ENCODE peak calls at places on chromosomes 2 and 18, in eight cellular contexts. T, V, P, M, B, Y, J and S are unnamed samples.

GRCh38 chr2:102520009-102520408 is 47.0 kb downstream of the SLC9A4 start:
- DNase-seq in T (peak), V (peak), P (no peak), M (no peak), B (no peak), Y (no peak), J (no peak), S (no peak)

GRCh38 chr18:8795586-8795985 is 90.2 kb downstream of the MTCL1 start:
- DNase-seq in T (no peak), V (no peak), P (no peak), M (no peak), B (no peak), Y (no peak), J (no peak), S (no peak)

GRCh38 chr2:120729410-120730052 is 6.1 kb upstream of the GLI2 start:
- DNase-seq in T (peak), V (no peak), P (no peak), M (no peak), B (no peak), Y (no peak), J (no peak), S (no peak)

GRCh38 chr2:45288532-45288931 is 279.3 kb upstream of the SIX2 start:
- DNase-seq in T (no peak), V (no peak), P (no peak), M (no peak), B (no peak), Y (no peak), J (no peak), S (no peak)

GRCh38 chr18:55856191-55856590 is 268.2 kb upstream of the TCF4 start:
- DNase-seq in T (peak), V (no peak), P (no peak), M (no peak), B (no peak), Y (no peak), J (no peak), S (no peak)

GRCh38 chr18:79413426-79413825 is 17.7 kb downstream of the NFATC1 start:
- DNase-seq in T (no peak), V (no peak), P (no peak), M (peak), B (no peak), Y (peak), J (no peak), S (no peak)

GRCh38 chr2:163657257-163657656 is 78.6 kb downstream of the FIGN start:
- DNase-seq in T (no peak), V (no peak), P (no peak), M (no peak), B (no peak), Y (no peak), J (no peak), S (no peak)

GRCh38 chr18:74836296-74837139 is 238.8 kb downstream of the ZNF407 start:
- DNase-seq in T (peak), V (no peak), P (no peak), M (no peak), B (no peak), Y (no peak), J (peak), S (no peak)

GRCh38 chr2:42908538-42909200 is 116.3 kb upstream of the HAAO start:
- DNase-seq in T (peak), V (no peak), P (no peak), M (no peak), B (no peak), Y (no peak), J (no peak), S (no peak)

GRCh38 chr18:13623348-13623747 is 103.0 kb downstream of the FAM210A start:
- DNase-seq in T (no peak), V (peak), P (no peak), M (no peak), B (no peak), Y (no peak), J (no peak), S (no peak)

GRCh38 chr2:160390544-160391258 is 102.9 kb downstream of the RBMS1 start:
- DNase-seq in T (peak), V (no peak), P (no peak), M (no peak), B (no peak), Y (no peak), J (no peak), S (no peak)

GRCh38 chr2:96118698-96119388 is 2.5 kb upstream of the ADRA2B start:
- DNase-seq in T (no peak), V (no peak), P (no peak), M (no peak), B (no peak), Y (peak), J (no peak), S (no peak)

GRCh38 chr18:49021433-49022129 is 70.8 kb upstream of the SMAD7 start:
- DNase-seq in T (peak), V (peak), P (peak), M (peak), B (no peak), Y (peak), J (no peak), S (no peak)

DNA sequence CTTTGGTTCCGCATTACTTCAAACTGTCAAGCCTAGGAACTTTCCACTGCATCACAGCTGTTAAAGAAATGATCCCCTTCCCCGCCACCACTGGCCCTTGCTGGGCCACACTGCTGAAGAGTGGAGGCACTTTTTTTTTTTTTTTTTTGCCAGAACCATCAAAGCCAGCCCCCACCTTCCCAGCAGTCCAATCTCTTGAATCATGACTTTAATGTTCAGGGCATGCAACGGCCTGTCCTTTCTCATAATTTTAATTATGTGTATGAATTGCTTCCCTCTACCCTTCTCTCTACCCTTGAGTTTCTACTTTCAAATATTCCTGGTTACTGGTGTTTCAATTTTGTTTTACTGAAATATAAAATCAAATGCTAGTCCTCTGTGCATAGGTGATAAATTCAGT is 102.1 kb upstream of the LMAN1 start:
- DNase-seq in T (no peak), V (no peak), P (no peak), M (no peak), B (no peak), Y (no peak), J (no peak), S (no peak)
- TF ChIP-seq CTCF in T (no peak), V (no peak), P (no peak), M (no peak), B (no peak), Y (no peak), J (no peak), S (no peak)

GRCh38 chr2:156457523-156458228 is 21.5 kb downstream of the GPD2 start:
- DNase-seq in T (no peak), V (no peak), P (no peak), M (no peak), B (no peak), Y (no peak), J (peak), S (no peak)

GRCh38 chr2:156458229-156458584 is 22.0 kb downstream of the GPD2 start:
- DNase-seq in T (no peak), V (no peak), P (no peak), M (no peak), B (no peak), Y (no peak), J (no peak), S (no peak)

GRCh38 chr2:156459720-156460119 is 23.5 kb downstream of the GPD2 start:
- DNase-seq in T (no peak), V (peak), P (no peak), M (no peak), B (no peak), Y (no peak), J (no peak), S (no peak)

GRCh38 chr2:156455366-156455975 is 19.3 kb downstream of the GPD2 start:
- DNase-seq in T (peak), V (no peak), P (no peak), M (no peak), B (no peak), Y (no peak), J (no peak), S (no peak)

GRCh38 chr2:156456616-156457015 is 20.4 kb downstream of the GPD2 start:
- DNase-seq in T (no peak), V (no peak), P (no peak), M (no peak), B (no peak), Y (no peak), J (no peak), S (no peak)
- H3K4me3 ChIP-seq in T (no peak), V (no peak), P (no peak), M (no peak), B (no peak), Y (no peak), J (no peak), S (no peak)

GRCh38 chr2:15548974-15549373 is 12.2 kb downstream of the NBAS start:
- DNase-seq in T (no peak), V (no peak), P (no peak), M (no peak), B (no peak), Y (no peak), J (no peak), S (no peak)

GRCh38 chr2:15547100-15547499 is 14.0 kb downstream of the NBAS start:
- DNase-seq in T (peak), V (no peak), P (no peak), M (no peak), B (no peak), Y (no peak), J (no peak), S (peak)

GRCh38 chr2:15544227-15544626 is 16.9 kb downstream of the NBAS start:
- DNase-seq in T (no peak), V (no peak), P (no peak), M (no peak), B (no peak), Y (no peak), J (no peak), S (no peak)

GRCh38 chr2:15543541-15543940 is 17.6 kb downstream of the NBAS start:
- DNase-seq in T (no peak), V (no peak), P (no peak), M (no peak), B (no peak), Y (no peak), J (no peak), S (no peak)

DNA sequence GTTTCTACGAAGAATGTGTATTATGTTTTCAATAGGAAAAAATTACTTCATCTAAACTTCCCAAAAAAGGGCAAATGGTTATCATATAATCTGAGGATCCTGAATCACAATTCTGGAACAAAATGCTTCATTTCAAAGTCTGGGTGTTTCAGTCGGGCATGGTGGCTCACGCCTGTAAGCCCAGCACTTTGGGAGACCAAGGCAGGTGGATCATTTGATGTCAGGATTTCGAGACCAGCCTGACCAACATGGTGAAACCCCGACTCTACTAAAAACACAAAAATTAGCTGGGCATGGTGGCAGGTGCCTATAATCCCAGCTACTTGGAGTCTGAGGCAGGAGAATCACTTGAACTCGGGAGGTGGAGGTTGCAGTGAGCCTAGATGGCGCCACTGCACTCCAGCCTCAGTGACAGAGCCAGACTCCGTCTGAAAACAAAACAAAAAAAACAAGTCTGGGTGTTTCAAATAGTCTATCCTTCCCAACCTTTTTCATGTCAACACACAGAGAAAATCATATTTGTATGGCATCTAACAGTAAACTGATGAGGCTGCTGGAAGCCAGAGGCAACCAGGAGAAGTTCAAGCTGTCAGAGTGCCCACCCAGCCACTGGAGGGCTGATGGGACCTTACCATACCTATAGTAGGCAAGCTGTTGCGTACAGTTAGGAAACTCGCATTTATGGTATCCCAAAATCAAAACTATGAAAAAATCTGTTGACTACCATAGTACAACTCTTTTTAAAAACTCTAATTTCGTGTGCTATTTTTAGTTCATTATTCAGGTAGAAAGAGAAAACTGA is 14.6 kb downstream of the NBAS start:
- DNase-seq in T (no peak), V (no peak), P (no peak), M (no peak), B (no peak), Y (no peak), J (no peak), S (no peak)
- TF ChIP-seq CTCF in T (peak), V (no peak), P (no peak), M (no peak), B (no peak), Y (peak), J (no peak), S (peak)

GRCh38 chr2:21018290-21018689 is 25.6 kb downstream of the APOB start:
- DNase-seq in T (no peak), V (no peak), P (no peak), M (no peak), B (no peak), Y (no peak), J (no peak), S (no peak)

GRCh38 chr2:21020031-21020667 is 23.7 kb downstream of the APOB start:
- DNase-seq in T (no peak), V (no peak), P (no peak), M (no peak), B (no peak), Y (no peak), J (no peak), S (no peak)

GRCh38 chr2:21019000-21019677 is 24.7 kb downstream of the APOB start:
- DNase-seq in T (no peak), V (no peak), P (no peak), M (no peak), B (no peak), Y (no peak), J (no peak), S (no peak)

GRCh38 chr2:21020668-21021288 is 23.1 kb downstream of the APOB start:
- DNase-seq in T (no peak), V (no peak), P (no peak), M (no peak), B (no peak), Y (no peak), J (no peak), S (no peak)

DNA sequence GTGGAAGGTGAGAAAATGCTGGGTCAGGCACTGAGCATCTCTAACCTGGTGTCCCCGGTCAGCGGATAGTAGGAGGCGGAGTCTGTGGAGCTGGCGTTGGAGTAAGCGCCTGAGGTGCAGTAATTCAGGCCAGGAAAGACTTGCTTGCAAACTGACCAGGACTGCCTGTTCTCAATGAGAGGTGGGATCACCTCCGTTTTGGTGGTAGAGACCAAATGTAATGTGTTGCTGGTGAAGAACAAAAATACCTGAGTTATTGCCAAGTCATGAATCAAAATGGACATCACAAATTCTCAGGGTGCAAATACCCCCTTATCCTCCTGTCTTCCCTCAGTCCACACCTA is 24.2 kb downstream of the APOB start:
- DNase-seq in T (no peak), V (no peak), P (no peak), M (no peak), B (no peak), Y (no peak), J (no peak), S (no peak)
- H3K4me3 ChIP-seq in T (no peak), V (no peak), P (no peak), M (no peak), B (no peak), Y (no peak), J (no peak), S (no peak)

GRCh38 chr2:715847-716573 is 38.8 kb upstream of the TMEM18 start:
- DNase-seq in T (peak), V (no peak), P (no peak), M (no peak), B (no peak), Y (no peak), J (no peak), S (no peak)
- TF ChIP-seq CTCF in T (peak), V (peak), P (no peak), M (no peak), B (no peak), Y (peak), J (peak), S (peak)